ENCODE peak calls at places on chromosomes 3 and 15, in eight cellular contexts. G is uterus, J is ovary, O is tibial nerve, S is body of pancreas, L is A549, X is stomach, T is IMR-90. D is an unnamed sample.

GRCh38 chr3:171376125-171376947 is 83.9 kb downstream of the TNIK start:
- DNase-seq in T (peak; percentile 65), G (no peak), X (no peak), O (no peak), J (no peak), L (no peak), S (no peak), D (no peak)

GRCh38 chr3:111776844-111777483 is 82.1 kb upstream of the PHLDB2 start:
- DNase-seq in G (no peak), J (no peak), S (no peak), X (no peak), L (no peak), T (no peak), O (no peak), D (no peak)

GRCh38 chr15:74172751-74173544 is 562 bp upstream of the ISLR start:
- DNase-seq in T (peak; percentile 39), X (peak; percentile 34), S (no peak), O (peak; percentile 71), L (no peak), G (peak; percentile 85), J (peak; percentile 88), D (peak; percentile 57)

GRCh38 chr3:100970537-100970936 is 22.7 kb downstream of the ABI3BP start:
- DNase-seq in S (no peak), T (no peak), O (no peak), J (no peak), G (no peak), X (no peak), L (no peak), D (peak; percentile 74)

GRCh38 chr15:100211855-100212850 is 129.6 kb downstream of the ADAMTS17 start:
- DNase-seq in L (no peak), S (no peak), O (no peak), J (no peak), G (no peak), T (no peak), X (no peak), D (no peak)

GRCh38 chr3:42717311-42717710 is 14.7 kb upstream of the HHATL start:
- DNase-seq in S (no peak), X (no peak), J (no peak), L (no peak), T (no peak), G (no peak), O (no peak), D (no peak)

GRCh38 chr15:98881526-98882517 is 125.8 kb downstream of the PGPEP1L start:
- DNase-seq in L (peak; percentile 84), T (peak; percentile 72), O (no peak), S (peak; percentile 36), X (no peak), G (no peak), J (no peak), D (no peak)

GRCh38 chr3:135929670-135930069 is 35.9 kb upstream of the PPP2R3A start:
- DNase-seq in O (peak; percentile 71), T (peak; percentile 46), S (peak; percentile 17), G (peak; percentile 81), J (peak; percentile 26), L (no peak), X (no peak), D (peak; percentile 73)

GRCh38 chr3:58299839-58300516 is 6.1 kb upstream of the RPP14 start:
- DNase-seq in J (no peak), L (peak; percentile 49), S (no peak), O (peak; percentile 21), T (peak; percentile 73), X (no peak), G (no peak), D (no peak)

GRCh38 chr15:33754242-33754641 is 214.1 kb upstream of the CHRM5 start:
- DNase-seq in T (no peak), X (no peak), J (no peak), L (no peak), S (no peak), O (no peak), G (no peak), D (no peak)

GRCh38 chr3:98733778-98734281 is 29.3 kb upstream of the ST3GAL6 start:
- DNase-seq in O (peak; percentile 7), X (no peak), T (no peak), J (no peak), G (no peak), L (no peak), S (no peak), D (no peak)

GRCh38 chr15:36468746-36469145 is 110.7 kb upstream of the CDIN1 start:
- DNase-seq in X (no peak), G (no peak), O (no peak), L (no peak), T (peak; percentile 100), J (no peak), S (no peak), D (no peak)

GRCh38 chr3:149618151-149619123 is 39.4 kb downstream of the WWTR1 start:
- DNase-seq in X (no peak), L (peak; percentile 74), S (no peak), J (no peak), O (no peak), G (no peak), T (no peak), D (no peak)

GRCh38 chr3:129004639-129005295 is 3.7 kb downstream of the EFCC1 start:
- DNase-seq in O (no peak), X (no peak), S (no peak), J (no peak), G (no peak), L (no peak), T (no peak), D (peak; percentile 10)

GRCh38 chr3:25592510-25592968 is 72.2 kb downstream of the TOP2B start:
- DNase-seq in G (peak; percentile 58), X (no peak), T (peak; percentile 78), J (peak; percentile 43), S (peak; percentile 25), O (peak; percentile 42), L (peak; percentile 87), D (peak; percentile 83)

GRCh38 chr15:51765751-51766150 is 14.4 kb downstream of the TMOD2 start:
- DNase-seq in S (no peak), G (no peak), L (no peak), T (no peak), O (no peak), J (no peak), X (no peak), D (no peak)

GRCh38 chr3:108088697-108089096 is 2.1 kb downstream of the CD47 start:
- DNase-seq in X (no peak), S (no peak), O (no peak), L (no peak), G (no peak), T (peak; percentile 16), J (no peak), D (no peak)

GRCh38 chr3:39146083-39146501 is 7.3 kb downstream of the CSRNP1 start:
- DNase-seq in G (no peak), J (no peak), O (no peak), L (no peak), X (no peak), T (no peak), S (no peak), D (no peak)

GRCh38 chr3:105862217-105862616 is 6.6 kb downstream of the CBLB start:
- DNase-seq in O (no peak), S (no peak), J (no peak), L (no peak), G (no peak), X (no peak), T (no peak), D (no peak)
- H3K4me1 ChIP-seq in O (peaks cover 16% of the 10 kb centered on the region), S (peaks cover 17% of the 10 kb centered on the region), J (peaks cover 5% of the 10 kb centered on the region), L (peaks cover 22% of the 10 kb centered on the region), G (peaks cover 23% of the 10 kb centered on the region), X (peaks cover 35% of the 10 kb centered on the region), T (peaks cover 2% of the 10 kb centered on the region), D (peaks cover 40% of the 10 kb centered on the region)

DNA sequence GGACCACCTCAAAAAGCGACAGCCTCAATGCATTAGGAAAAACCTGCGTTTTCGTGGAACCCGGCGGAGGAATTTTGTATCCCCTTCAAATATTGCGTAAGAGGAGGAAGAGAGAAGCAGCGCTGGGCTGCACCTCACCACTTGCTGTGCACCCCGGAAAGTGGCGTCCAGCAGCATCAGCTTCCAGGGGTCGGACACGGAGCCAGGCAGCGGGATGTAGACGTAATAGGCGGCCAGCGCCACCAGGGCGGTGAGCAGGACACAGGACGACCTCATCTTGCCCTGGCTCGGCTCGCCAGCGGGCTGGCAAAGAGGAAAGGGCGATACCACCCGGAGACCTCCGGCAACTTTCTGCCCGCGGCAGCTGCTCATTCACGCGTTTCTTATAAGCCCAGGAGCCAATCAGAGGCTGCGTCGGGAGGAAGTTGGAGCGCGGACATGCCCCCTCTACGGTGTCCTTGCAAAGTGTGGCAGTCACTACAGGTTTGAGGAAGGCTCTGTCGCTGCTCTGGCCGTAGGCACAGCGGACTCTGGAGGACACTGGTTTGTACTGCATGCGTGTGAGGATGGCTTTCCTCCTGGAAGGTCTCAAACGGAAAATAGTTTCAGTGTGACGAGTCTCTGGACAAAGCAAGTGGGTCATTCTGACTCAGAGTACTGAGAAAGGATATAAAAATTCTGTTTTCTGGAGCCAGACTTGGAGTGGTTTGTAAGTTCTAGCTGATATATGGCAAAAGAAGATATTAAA is at the start of gene NCEH1:
- DNase-seq in T (peak; percentile 99), S (peak; percentile 94), O (peak; percentile 81), L (peak; percentile 98), G (peak; percentile 84), X (peak; percentile 91), J (peak; percentile 68), D (peak; percentile 91)
- TF ChIP-seq POLR2A in T (peak; percentile 97), S (peak; percentile 89), O (peak; percentile 67), L (peak; percentile 97), G (peak; percentile 72), X (no peak), J (peak; percentile 46), D (peak; percentile 87)

GRCh38 chr15:61527836-61528589 is 298.9 kb upstream of the RORA start:
- DNase-seq in L (no peak), S (no peak), O (no peak), T (no peak), X (no peak), G (no peak), J (no peak), D (no peak)
- H3K4me1 ChIP-seq in L (no peaks in the 10 kb centered on the region), S (no peaks in the 10 kb centered on the region), O (no peaks in the 10 kb centered on the region), T (no peaks in the 10 kb centered on the region), X (no peaks in the 10 kb centered on the region), G (no peaks in the 10 kb centered on the region), J (peaks cover 5% of the 10 kb centered on the region), D (no peaks in the 10 kb centered on the region)

GRCh38 chr3:195154111-195154791 is 116.7 kb downstream of the XXYLT1 start:
- DNase-seq in S (no peak), X (no peak), G (no peak), T (peak; percentile 82), L (no peak), J (peak; percentile 47), O (no peak), D (peak; percentile 22)
- TF ChIP-seq POLR2A in S (no peak), X (no peak), G (no peak), T (no peak), L (no peak), J (no peak), O (no peak), D (no peak)

GRCh38 chr15:53835309-53835708 is 75.8 kb upstream of the WDR72 start:
- DNase-seq in T (no peak), X (no peak), O (no peak), S (no peak), G (no peak), J (no peak), L (peak; percentile 4), D (no peak)
- H3K4me1 ChIP-seq in T (no peaks in the 10 kb centered on the region), X (peaks cover 28% of the 10 kb centered on the region), O (no peaks in the 10 kb centered on the region), S (peaks cover 7% of the 10 kb centered on the region), G (no peaks in the 10 kb centered on the region), J (no peaks in the 10 kb centered on the region), L (peaks cover 71% of the 10 kb centered on the region), D (peaks cover 37% of the 10 kb centered on the region)

GRCh38 chr3:134563614-134564013 is 77.8 kb downstream of the CEP63 start:
- DNase-seq in J (no peak), G (no peak), O (no peak), S (no peak), L (no peak), T (no peak), X (no peak), D (no peak)
- TF ChIP-seq POLR2A in J (no peak), G (no peak), O (no peak), S (no peak), L (no peak), T (no peak), X (no peak), D (no peak)